ENCODE peak calls at places on chromosomes 7 and 10, in ten cellular contexts. P, T, G, F, Q, H, B, D, A and W are unnamed samples.

GRCh38 chr10:61285749-61286148 is 167.4 kb downstream of the TMEM26 start:
- DNase-seq in P (no peak), T (no peak), G (no peak), F (no peak), Q (peak; percentile 36), H (no peak), B (no peak), D (no peak), A (no peak), W (no peak)

GRCh38 chr10:84997870-84998269 is 669.5 kb downstream of the CCSER2 start:
- DNase-seq in P (no peak), T (no peak), G (no peak), F (no peak), Q (no peak), H (no peak), B (no peak), D (no peak), A (no peak), W (no peak)

GRCh38 chr7:158044156-158044823 is 543.3 kb downstream of the PTPRN2 start:
- DNase-seq in P (no peak), T (no peak), G (no peak), F (no peak), Q (no peak), H (no peak), B (no peak), D (no peak), A (no peak), W (no peak)

GRCh38 chr10:74640134-74640533 is 186.3 kb upstream of the KAT6B start:
- DNase-seq in P (no peak), T (no peak), G (peak; percentile 98), F (no peak), Q (peak; percentile 49), H (no peak), B (peak; percentile 19), D (no peak), A (no peak), W (no peak)

GRCh38 chr10:26621889-26622681 is 75.4 kb upstream of the PDSS1 start:
- DNase-seq in P (peak; percentile 4), T (peak; percentile 53), G (peak; percentile 73), F (no peak), Q (peak; percentile 3), H (no peak), B (no peak), D (no peak), A (peak; percentile 64), W (peak; percentile 51)

GRCh38 chr7:2417981-2418481 is 14.6 kb downstream of the CHST12 start:
- DNase-seq in P (peak; percentile 29), T (no peak), G (peak; percentile 46), F (peak; percentile 78), Q (peak; percentile 74), H (peak; percentile 40), B (peak; percentile 35), D (peak; percentile 16), A (no peak), W (no peak)

GRCh38 chr7:21984042-21984441 is 38.3 kb upstream of the CDCA7L start:
- DNase-seq in P (no peak), T (no peak), G (peak; percentile 16), F (no peak), Q (no peak), H (no peak), B (no peak), D (no peak), A (no peak), W (no peak)

GRCh38 chr10:34954142-34954541 is 136.0 kb downstream of the CUL2 start:
- DNase-seq in P (no peak), T (peak; percentile 67), G (peak; percentile 36), F (no peak), Q (no peak), H (no peak), B (no peak), D (no peak), A (peak; percentile 90), W (peak; percentile 92)

GRCh38 chr10:35386594-35387174 is 50.4 kb downstream of the CCNY start:
- DNase-seq in P (peak; percentile 29), T (no peak), G (peak; percentile 78), F (no peak), Q (peak; percentile 69), H (no peak), B (no peak), D (no peak), A (peak; percentile 30), W (no peak)

GRCh38 chr10:76971565-76972170 is 665.9 kb downstream of the KCNMA1 start:
- DNase-seq in P (no peak), T (no peak), G (no peak), F (no peak), Q (no peak), H (no peak), B (no peak), D (no peak), A (no peak), W (no peak)

GRCh38 chr7:135169141-135169935 is 1.2 kb downstream of the CYREN start:
- DNase-seq in P (peak; percentile 37), T (peak; percentile 68), G (peak; percentile 23), F (peak; percentile 88), Q (peak; percentile 49), H (peak; percentile 36), B (no peak), D (no peak), A (peak; percentile 77), W (peak; percentile 47)

GRCh38 chr10:26689394-26689793 is 8.1 kb upstream of the PDSS1 start:
- DNase-seq in P (no peak), T (no peak), G (no peak), F (no peak), Q (no peak), H (peak; percentile 5), B (no peak), D (no peak), A (no peak), W (no peak)

GRCh38 chr10:103153302-103153759 is 39.7 kb downstream of the NT5C2 start:
- DNase-seq in P (no peak), T (no peak), G (peak; percentile 51), F (no peak), Q (peak; percentile 44), H (no peak), B (no peak), D (no peak), A (no peak), W (no peak)